ENCODE peak calls at places on chromosomes 4 and X, in ten cellular contexts. One of them, this sample, is unnamed.

GRCh38 chr4:150962245-150962644 is 52.8 kb downstream of the LRBA start:
- DNase-seq in HCT116: no peak
- DNase-seq in IMR-90: peak; percentile 23
- DNase-seq in uterus: no peak
- DNase-seq in stomach: no peak
- DNase-seq in upper lobe of left lung: peak; percentile 56
- DNase-seq in spleen: no peak
- DNase-seq in esophagus squamous epithelium: no peak
- DNase-seq in transverse colon: no peak
- DNase-seq in body of pancreas: no peak
- DNase-seq in this sample: no peak

GRCh38 chr4:128812360-128812958 is 3.0 kb downstream of the JADE1 start:
- DNase-seq in HCT116: peak; percentile 19
- DNase-seq in IMR-90: peak; percentile 81
- DNase-seq in uterus: no peak
- DNase-seq in stomach: peak; percentile 35
- DNase-seq in upper lobe of left lung: peak; percentile 42
- DNase-seq in spleen: no peak
- DNase-seq in esophagus squamous epithelium: no peak
- DNase-seq in transverse colon: no peak
- DNase-seq in body of pancreas: peak; percentile 51
- DNase-seq in this sample: peak; percentile 21

GRCh38 chrX:54807524-54808108 is at the start of gene MAGED2:
- DNase-seq in HCT116: no peak
- DNase-seq in IMR-90: peak; percentile 16
- DNase-seq in uterus: peak; percentile 43
- DNase-seq in stomach: no peak
- DNase-seq in upper lobe of left lung: no peak
- DNase-seq in spleen: peak; percentile 85
- DNase-seq in esophagus squamous epithelium: no peak
- DNase-seq in transverse colon: peak; percentile 33
- DNase-seq in body of pancreas: no peak
- DNase-seq in this sample: peak; percentile 5

GRCh38 chr4:19700951-19701350 is 550.8 kb upstream of the SLIT2 start:
- DNase-seq in HCT116: no peak
- DNase-seq in IMR-90: peak; percentile 24
- DNase-seq in uterus: no peak
- DNase-seq in stomach: no peak
- DNase-seq in upper lobe of left lung: no peak
- DNase-seq in spleen: no peak
- DNase-seq in esophagus squamous epithelium: no peak
- DNase-seq in transverse colon: no peak
- DNase-seq in body of pancreas: no peak
- DNase-seq in this sample: no peak

GRCh38 chrX:53000447-53001208 is 42.3 kb upstream of the FAM156A start:
- DNase-seq in HCT116: no peak
- DNase-seq in IMR-90: no peak
- DNase-seq in uterus: no peak
- DNase-seq in stomach: no peak
- DNase-seq in upper lobe of left lung: no peak
- DNase-seq in spleen: no peak
- DNase-seq in esophagus squamous epithelium: no peak
- DNase-seq in transverse colon: no peak
- DNase-seq in body of pancreas: no peak
- DNase-seq in this sample: no peak

GRCh38 chr4:61427099-61427817 is 227.1 kb downstream of the ADGRL3 start:
- DNase-seq in HCT116: no peak
- DNase-seq in IMR-90: no peak
- DNase-seq in uterus: no peak
- DNase-seq in stomach: no peak
- DNase-seq in upper lobe of left lung: no peak
- DNase-seq in spleen: no peak
- DNase-seq in esophagus squamous epithelium: no peak
- DNase-seq in transverse colon: no peak
- DNase-seq in body of pancreas: no peak
- DNase-seq in this sample: no peak

GRCh38 chr4:181569553-181569952 is 673.6 kb upstream of the TENM3 start:
- DNase-seq in HCT116: peak; percentile 19
- DNase-seq in IMR-90: peak; percentile 65
- DNase-seq in uterus: no peak
- DNase-seq in stomach: no peak
- DNase-seq in upper lobe of left lung: no peak
- DNase-seq in spleen: no peak
- DNase-seq in esophagus squamous epithelium: no peak
- DNase-seq in transverse colon: no peak
- DNase-seq in body of pancreas: no peak
- DNase-seq in this sample: no peak

GRCh38 chrX:53116101-53116500 is 22.2 kb downstream of the KANTR start:
- DNase-seq in HCT116: no peak
- DNase-seq in IMR-90: peak; percentile 61
- DNase-seq in uterus: no peak
- DNase-seq in stomach: no peak
- DNase-seq in upper lobe of left lung: no peak
- DNase-seq in spleen: no peak
- DNase-seq in esophagus squamous epithelium: no peak
- DNase-seq in transverse colon: peak; percentile 14
- DNase-seq in body of pancreas: no peak
- DNase-seq in this sample: no peak

GRCh38 chrX:32749075-32749474 is 462.3 kb downstream of the DMD start:
- DNase-seq in HCT116: no peak
- DNase-seq in IMR-90: no peak
- DNase-seq in uterus: no peak
- DNase-seq in stomach: no peak
- DNase-seq in upper lobe of left lung: no peak
- DNase-seq in spleen: no peak
- DNase-seq in esophagus squamous epithelium: no peak
- DNase-seq in transverse colon: no peak
- DNase-seq in body of pancreas: no peak
- DNase-seq in this sample: no peak

GRCh38 chr4:37749398-37749988 is 63.3 kb upstream of the RELL1 start:
- DNase-seq in HCT116: no peak
- DNase-seq in IMR-90: no peak
- DNase-seq in uterus: no peak
- DNase-seq in stomach: no peak
- DNase-seq in upper lobe of left lung: no peak
- DNase-seq in spleen: no peak
- DNase-seq in esophagus squamous epithelium: no peak
- DNase-seq in transverse colon: no peak
- DNase-seq in body of pancreas: no peak
- DNase-seq in this sample: no peak

GRCh38 chr4:27048350-27049100 is 187.9 kb downstream of the STIM2 start:
- DNase-seq in HCT116: peak; percentile 21
- DNase-seq in IMR-90: peak; percentile 27
- DNase-seq in uterus: no peak
- DNase-seq in stomach: no peak
- DNase-seq in upper lobe of left lung: no peak
- DNase-seq in spleen: no peak
- DNase-seq in esophagus squamous epithelium: no peak
- DNase-seq in transverse colon: no peak
- DNase-seq in body of pancreas: no peak
- DNase-seq in this sample: no peak

GRCh38 chr4:146472404-146472803 is 49.3 kb downstream of the SLC10A7 start:
- DNase-seq in HCT116: no peak
- DNase-seq in IMR-90: no peak
- DNase-seq in uterus: no peak
- DNase-seq in stomach: no peak
- DNase-seq in upper lobe of left lung: no peak
- DNase-seq in spleen: no peak
- DNase-seq in esophagus squamous epithelium: no peak
- DNase-seq in transverse colon: no peak
- DNase-seq in body of pancreas: no peak
- DNase-seq in this sample: no peak

GRCh38 chr4:119020158-119020557 is 115.5 kb upstream of the MYOZ2 start:
- DNase-seq in HCT116: no peak
- DNase-seq in IMR-90: peak; percentile 80
- DNase-seq in uterus: no peak
- DNase-seq in stomach: no peak
- DNase-seq in upper lobe of left lung: no peak
- DNase-seq in spleen: no peak
- DNase-seq in esophagus squamous epithelium: no peak
- DNase-seq in transverse colon: no peak
- DNase-seq in body of pancreas: no peak
- DNase-seq in this sample: no peak

GRCh38 chrX:43552703-43553102 is 103.4 kb upstream of the MAOA start:
- DNase-seq in HCT116: no peak
- DNase-seq in IMR-90: no peak
- DNase-seq in uterus: no peak
- DNase-seq in stomach: no peak
- DNase-seq in upper lobe of left lung: no peak
- DNase-seq in spleen: no peak
- DNase-seq in esophagus squamous epithelium: no peak
- DNase-seq in transverse colon: no peak
- DNase-seq in body of pancreas: no peak
- DNase-seq in this sample: no peak

GRCh38 chr4:165379662-165380061 is 854 bp downstream of the CPE start:
- DNase-seq in HCT116: no peak
- DNase-seq in IMR-90: no peak
- DNase-seq in uterus: no peak
- DNase-seq in stomach: no peak
- DNase-seq in upper lobe of left lung: no peak
- DNase-seq in spleen: no peak
- DNase-seq in esophagus squamous epithelium: no peak
- DNase-seq in transverse colon: no peak
- DNase-seq in body of pancreas: peak; percentile 30
- DNase-seq in this sample: no peak

GRCh38 chr4:20248155-20248558 is 3.5 kb upstream of the SLIT2 start:
- DNase-seq in HCT116: peak; percentile 29
- DNase-seq in IMR-90: peak; percentile 83
- DNase-seq in uterus: no peak
- DNase-seq in stomach: no peak
- DNase-seq in upper lobe of left lung: no peak
- DNase-seq in spleen: no peak
- DNase-seq in esophagus squamous epithelium: no peak
- DNase-seq in transverse colon: no peak
- DNase-seq in body of pancreas: no peak
- DNase-seq in this sample: no peak

DNA sequence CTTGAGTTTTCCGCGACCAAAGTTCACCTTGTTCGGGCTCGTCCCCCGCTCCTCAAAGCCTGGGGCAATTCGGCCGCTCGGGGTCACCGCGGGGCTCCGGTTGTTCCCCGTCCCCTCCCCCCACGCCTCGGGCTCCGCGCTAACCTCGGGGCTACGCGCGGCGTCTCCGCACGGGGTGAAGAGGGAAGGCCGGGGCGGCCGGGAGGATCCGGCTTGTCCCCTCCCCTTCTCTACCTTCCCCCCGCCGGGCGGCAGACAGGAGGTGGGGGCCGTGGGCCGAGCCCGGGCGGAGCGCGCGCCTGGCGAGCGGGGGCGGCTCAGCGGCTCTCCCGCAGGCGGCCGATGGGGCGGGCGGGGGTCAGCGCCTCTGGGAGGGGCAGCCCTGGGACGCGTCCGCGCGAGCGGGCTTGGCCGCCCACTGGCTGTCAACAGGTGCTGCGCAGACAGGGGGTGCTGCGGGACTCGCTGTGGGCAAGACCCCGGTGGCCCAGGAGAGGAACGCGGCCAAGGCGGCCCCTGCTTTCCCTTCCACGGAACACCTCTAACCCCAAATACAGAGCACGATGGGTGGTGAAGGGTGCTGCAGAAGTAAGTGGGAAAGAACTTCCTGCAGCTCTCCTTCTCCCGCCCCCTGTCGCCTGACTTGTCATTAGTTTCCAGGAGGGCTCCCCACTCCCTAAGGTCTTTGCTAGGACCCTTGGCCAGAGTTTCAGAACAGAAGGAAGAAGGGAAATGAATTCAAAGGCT is at the start of gene PDGFC:
- DNase-seq in HCT116: no peak
- DNase-seq in IMR-90: peak; percentile 65
- DNase-seq in uterus: peak; percentile 81
- DNase-seq in stomach: peak; percentile 75
- DNase-seq in upper lobe of left lung: peak; percentile 84
- DNase-seq in spleen: peak; percentile 92
- DNase-seq in esophagus squamous epithelium: no peak
- DNase-seq in transverse colon: peak; percentile 67
- DNase-seq in body of pancreas: peak; percentile 84
- DNase-seq in this sample: peak; percentile 48
- TF ChIP-seq POLR2A in HCT116: peak; percentile 12
- TF ChIP-seq POLR2A in IMR-90: peak; percentile 42
- TF ChIP-seq POLR2A in uterus: peak; percentile 15
- TF ChIP-seq POLR2A in stomach: no peak
- TF ChIP-seq POLR2A in upper lobe of left lung: no peak
- TF ChIP-seq POLR2A in spleen: no peak
- TF ChIP-seq POLR2A in esophagus squamous epithelium: no peak
- TF ChIP-seq POLR2A in transverse colon: no peak
- TF ChIP-seq POLR2A in body of pancreas: peak; percentile 75
- TF ChIP-seq POLR2A in this sample: peak; percentile 30

GRCh38 chrX:65932173-65933084 is 107.5 kb downstream of the VSIG4 start:
- DNase-seq in HCT116: peak; percentile 92
- DNase-seq in IMR-90: no peak
- DNase-seq in uterus: no peak
- DNase-seq in stomach: no peak
- DNase-seq in upper lobe of left lung: no peak
- DNase-seq in spleen: peak; percentile 79
- DNase-seq in esophagus squamous epithelium: no peak
- DNase-seq in transverse colon: peak; percentile 30
- DNase-seq in body of pancreas: no peak
- DNase-seq in this sample: no peak
- TF ChIP-seq CTCF in HCT116: peak; percentile 49
- TF ChIP-seq CTCF in IMR-90: no peak
- TF ChIP-seq CTCF in uterus: no peak
- TF ChIP-seq CTCF in stomach: no peak
- TF ChIP-seq CTCF in upper lobe of left lung: no peak
- TF ChIP-seq CTCF in spleen: no peak
- TF ChIP-seq CTCF in esophagus squamous epithelium: no peak
- TF ChIP-seq CTCF in transverse colon: no peak
- TF ChIP-seq CTCF in body of pancreas: no peak
- TF ChIP-seq CTCF in this sample: no peak

DNA sequence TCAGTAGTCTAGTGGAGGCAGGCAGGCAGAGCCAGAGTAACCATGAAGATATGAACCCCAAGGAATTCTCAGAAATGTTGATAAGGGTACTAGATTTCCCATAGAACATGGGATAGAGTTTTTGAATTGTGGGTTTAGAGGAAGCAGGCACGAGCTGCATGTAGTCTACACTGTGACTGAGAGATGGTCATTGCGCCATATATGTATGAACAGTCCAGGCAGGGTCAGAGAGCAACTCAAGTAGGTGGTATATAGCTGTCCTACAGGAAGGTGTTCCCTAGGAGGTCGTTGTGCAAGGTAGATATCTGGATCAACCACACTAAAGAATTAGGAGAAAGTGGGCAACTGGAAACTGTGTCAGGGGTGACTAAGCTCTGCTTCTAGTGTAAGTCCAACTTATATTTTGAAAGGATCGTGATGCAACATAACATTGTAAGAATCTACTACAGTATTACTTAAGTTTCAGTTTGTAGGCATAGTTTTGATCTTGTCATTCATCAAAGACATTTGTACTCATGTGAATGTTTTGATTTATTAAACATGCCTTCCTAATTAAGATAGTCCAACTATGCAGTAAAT is 94.6 kb downstream of the HPGD start:
- DNase-seq in HCT116: no peak
- DNase-seq in IMR-90: no peak
- DNase-seq in uterus: no peak
- DNase-seq in stomach: no peak
- DNase-seq in upper lobe of left lung: no peak
- DNase-seq in spleen: no peak
- DNase-seq in esophagus squamous epithelium: no peak
- DNase-seq in transverse colon: no peak
- DNase-seq in body of pancreas: no peak
- DNase-seq in this sample: no peak
- H3K27me3 ChIP-seq in HCT116: no peaks in the 10 kb centered on the region
- H3K27me3 ChIP-seq in IMR-90: no peaks in the 10 kb centered on the region
- H3K27me3 ChIP-seq in uterus: no peaks in the 10 kb centered on the region
- H3K27me3 ChIP-seq in stomach: no peaks in the 10 kb centered on the region
- H3K27me3 ChIP-seq in upper lobe of left lung: no peaks in the 10 kb centered on the region
- H3K27me3 ChIP-seq in spleen: no peaks in the 10 kb centered on the region
- H3K27me3 ChIP-seq in esophagus squamous epithelium: no peaks in the 10 kb centered on the region
- H3K27me3 ChIP-seq in transverse colon: no peaks in the 10 kb centered on the region
- H3K27me3 ChIP-seq in body of pancreas: no peaks in the 10 kb centered on the region
- H3K27me3 ChIP-seq in this sample: no peaks in the 10 kb centered on the region

GRCh38 chrX:40173662-40174593 is 76.2 kb upstream of the BCOR start:
- DNase-seq in HCT116: peak; percentile 72
- DNase-seq in IMR-90: no peak
- DNase-seq in uterus: peak; percentile 37
- DNase-seq in stomach: peak; percentile 86
- DNase-seq in upper lobe of left lung: peak; percentile 83
- DNase-seq in spleen: peak; percentile 80
- DNase-seq in esophagus squamous epithelium: peak; percentile 15
- DNase-seq in transverse colon: peak; percentile 38
- DNase-seq in body of pancreas: peak; percentile 63
- DNase-seq in this sample: no peak
- TF ChIP-seq POLR2A in HCT116: peak; percentile 11
- TF ChIP-seq POLR2A in IMR-90: no peak
- TF ChIP-seq POLR2A in uterus: no peak
- TF ChIP-seq POLR2A in stomach: no peak
- TF ChIP-seq POLR2A in upper lobe of left lung: no peak
- TF ChIP-seq POLR2A in spleen: no peak
- TF ChIP-seq POLR2A in esophagus squamous epithelium: no peak
- TF ChIP-seq POLR2A in transverse colon: no peak
- TF ChIP-seq POLR2A in body of pancreas: peak; percentile 11
- TF ChIP-seq POLR2A in this sample: no peak

This sample was measured in tibial nerve.